ENCODE peak calls at places on chromosomes 11 and 22, in four cellular contexts. M is lower lobe of right lung, K is NCI-H460, N is cardiac muscle cell. Q is an unnamed sample.

GRCh38 chr11:121608545-121609098 is 155.9 kb upstream of the SORL1-AS1 start:
- DNase-seq in N (no peak), K (no peak), M (no peak), Q (no peak)

GRCh38 chr11:1126935-1127663 is 30.7 kb upstream of the MUC5AC start:
- DNase-seq in K (no peak), N (no peak), M (no peak), Q (no peak)

GRCh38 chr11:3111919-3112690 is 53.0 kb downstream of the OSBPL5 start:
- DNase-seq in N (no peak), K (no peak), M (peak; percentile 3), Q (no peak)

GRCh38 chr22:19879248-19879575 is 24.5 kb upstream of the GNB1L start:
- DNase-seq in N (no peak), K (no peak), M (peak; percentile 44), Q (no peak)

GRCh38 chr11:100682247-100682969 is 4.7 kb upstream of the ARHGAP42 start:
- DNase-seq in N (no peak), K (no peak), M (no peak), Q (no peak)

GRCh38 chr11:128749986-128750385 is 56.1 kb downstream of the FLI1 start:
- DNase-seq in N (no peak), K (no peak), M (no peak), Q (no peak)

GRCh38 chr11:28621648-28622215 is 513.5 kb downstream of the METTL15 start:
- DNase-seq in M (no peak), N (no peak), K (no peak), Q (no peak)

GRCh38 chr11:8232849-8233606 is 30.6 kb downstream of the LMO1 start:
- DNase-seq in M (peak; percentile 18), N (peak; percentile 13), K (no peak), Q (no peak)

GRCh38 chr11:118820412-118821357 is 29.7 kb upstream of the DDX6 start:
- DNase-seq in N (peak; percentile 8), K (peak; percentile 0), M (peak; percentile 78), Q (no peak)

GRCh38 chr11:59776210-59777066 is 21.3 kb downstream of the STX3 start:
- DNase-seq in N (no peak), K (no peak), M (no peak), Q (no peak)

GRCh38 chr22:31099841-31100761 is 7.3 kb downstream of the SELENOM start:
- DNase-seq in M (no peak), K (no peak), N (no peak), Q (no peak)

GRCh38 chr22:39173787-39174497 is 21.5 kb upstream of the CBX7 start:
- DNase-seq in N (no peak), M (no peak), K (no peak), Q (no peak)

Q was measured in D721Med.